ENCODE peak calls at places on chromosomes 2 and 18, in four cellular contexts. W is endothelial cell, A is SK-N-DZ, C is GM13976. Z is an unnamed sample.

GRCh38 chr2:128410758-128411215 is 92.1 kb upstream of the HS6ST1 start:
- DNase-seq in W (no peak), A (no peak), C (no peak), Z (no peak)

GRCh38 chr2:66430195-66430905 is 4.6 kb upstream of the MEIS1 start:
- DNase-seq in C (no peak), W (no peak), A (no peak), Z (no peak)

GRCh38 chr2:42238644-42239288 is 69.6 kb downstream of the EML4 start:
- DNase-seq in A (peak), W (peak), C (no peak), Z (peak)

GRCh38 chr2:173048901-173049661 is 26.6 kb upstream of the MAP3K20 start:
- DNase-seq in A (no peak), W (no peak), C (peak), Z (no peak)

GRCh38 chr2:132772344-132772743 is 102.3 kb upstream of the LYPD1 start:
- DNase-seq in C (no peak), A (no peak), W (no peak), Z (no peak)

GRCh38 chr2:50674876-50675275 is 357.1 kb downstream of the NRXN1 start:
- DNase-seq in W (no peak), A (no peak), C (no peak), Z (peak)

GRCh38 chr18:36440614-36441013 is 143.1 kb downstream of the FHOD3 start:
- DNase-seq in C (no peak), W (no peak), A (no peak), Z (no peak)

GRCh38 chr18:23528580-23529472 is 25.5 kb downstream of the RMC1 start:
- DNase-seq in C (no peak), A (no peak), W (no peak), Z (no peak)

GRCh38 chr2:175880-176800 is 87.7 kb downstream of the SH3YL1 start:
- DNase-seq in A (no peak), W (no peak), C (no peak), Z (no peak)

GRCh38 chr18:28174181-28174906 is 2.6 kb downstream of the CDH2 start:
- DNase-seq in A (peak), C (no peak), W (no peak), Z (no peak)

GRCh38 chr2:136327162-136327852 is 209.4 kb upstream of the CXCR4 start:
- DNase-seq in C (peak), A (no peak), W (no peak), Z (peak)

GRCh38 chr2:141641462-141641861 is 489.4 kb downstream of the LRP1B start:
- DNase-seq in W (no peak), A (no peak), C (no peak), Z (no peak)

GRCh38 chr2:234724850-234725249 is 227.0 kb upstream of the SH3BP4 start:
- DNase-seq in W (no peak), C (no peak), A (no peak), Z (no peak)

GRCh38 chr2:7819860-7820259 is 862.0 kb upstream of the ID2 start:
- DNase-seq in A (no peak), W (no peak), C (no peak), Z (no peak)

GRCh38 chr2:30024281-30024680 is 102.9 kb upstream of the ALK start:
- DNase-seq in C (no peak), A (no peak), W (no peak), Z (no peak)

GRCh38 chr18:63111549-63112402 is 207.8 kb downstream of the BCL2 start:
- DNase-seq in W (no peak), A (no peak), C (no peak), Z (peak)

GRCh38 chr2:42519624-42520023 is 25.8 kb upstream of the KCNG3 start:
- DNase-seq in W (no peak), A (no peak), C (no peak), Z (no peak)

GRCh38 chr18:69658137-69658536 is 257.4 kb downstream of the DOK6 start:
- DNase-seq in W (no peak), A (no peak), C (no peak), Z (no peak)

GRCh38 chr2:150140777-150141176 is 346.7 kb downstream of the RND3 start:
- DNase-seq in W (no peak), C (no peak), A (no peak), Z (no peak)

GRCh38 chr18:12290086-12290485 is 18.0 kb upstream of the TUBB6 start:
- DNase-seq in C (no peak), W (no peak), A (no peak), Z (no peak)

GRCh38 chr2:15521782-15522181 is 39.4 kb downstream of the NBAS start:
- DNase-seq in W (no peak), C (no peak), A (peak), Z (no peak)

GRCh38 chr2:12710301-12710700 is 6.4 kb upstream of the TRIB2 start:
- DNase-seq in A (no peak), C (no peak), W (no peak), Z (no peak)

GRCh38 chr2:207188601-207189000 is 22.9 kb upstream of the KLF7 start:
- DNase-seq in A (no peak), C (no peak), W (no peak), Z (peak)

GRCh38 chr2:192377174-192377573 is 182.4 kb upstream of the TMEFF2 start:
- DNase-seq in C (no peak), A (no peak), W (no peak), Z (no peak)

GRCh38 chr2:8248623-8248957 is 433.3 kb upstream of the ID2 start:
- DNase-seq in A (no peak), C (no peak), W (no peak), Z (no peak)

GRCh38 chr2:154600931-154601494 is 97.5 kb upstream of the KCNJ3 start:
- DNase-seq in A (no peak), C (no peak), W (no peak), Z (no peak)

GRCh38 chr2:25377822-25378421 is 36.2 kb upstream of the DNMT3A start:
- DNase-seq in W (no peak), C (no peak), A (no peak), Z (no peak)

GRCh38 chr2:32611366-32611765 is 16.5 kb upstream of the TTC27 start:
- DNase-seq in W (no peak), C (no peak), A (no peak), Z (no peak)

Z was measured in RPMI8226.